ENCODE peak calls at places on chromosomes 13 and 19, in nine cellular contexts. U is fibroblast of lung; C is SK-N-SH; L is dorsolateral prefrontal cortex; N is CD8-positive, alpha-beta T cell; J is heart right ventricle; G is fibroblast of mammary gland; X is BJ; S is retinal pigment epithelial cell. E is an unnamed sample.

GRCh38 chr13:100235311-100235901 is 146.5 kb downstream of the PCCA start:
- DNase-seq in U (peak), C (peak), L (no peak), N (no peak), J (peak), G (peak), X (peak), S (peak), E (peak)

GRCh38 chr13:60689571-60689970 is 292.6 kb downstream of the TDRD3 start:
- DNase-seq in U (no peak), C (no peak), L (no peak), N (no peak), J (no peak), G (no peak), X (no peak), S (no peak), E (no peak)

GRCh38 chr19:32868206-32868950 is 1.2 kb downstream of the SLC7A9 start:
- DNase-seq in U (no peak), C (no peak), L (peak), N (no peak), J (no peak), G (no peak), X (no peak), S (no peak), E (no peak)

GRCh38 chr19:13588953-13589833 is 82.9 kb upstream of the CACNA1A start:
- DNase-seq in U (peak), C (peak), L (peak), N (peak), J (peak), G (peak), X (no peak), S (no peak), E (peak)

GRCh38 chr13:51148223-51148951 is 37.3 kb upstream of the C13orf42 start:
- DNase-seq in U (no peak), C (peak), L (no peak), N (no peak), J (no peak), G (no peak), X (no peak), S (no peak), E (no peak)

GRCh38 chr19:2546128-2547032 is 70.5 kb downstream of the GADD45B start:
- DNase-seq in U (peak), C (no peak), L (peak), N (no peak), J (peak), G (peak), X (no peak), S (no peak), E (no peak)

GRCh38 chr19:3593156-3593555 is 7.9 kb downstream of the GIPC3 start:
- DNase-seq in U (no peak), C (no peak), L (no peak), N (no peak), J (no peak), G (no peak), X (no peak), S (no peak), E (no peak)

GRCh38 chr13:102401755-102402154 is at the start of gene FGF14:
- DNase-seq in U (no peak), C (peak), L (no peak), N (no peak), J (no peak), G (no peak), X (no peak), S (no peak), E (no peak)

GRCh38 chr19:15913830-15914229 is 16.0 kb upstream of the CYP4F2 start:
- DNase-seq in U (no peak), C (no peak), L (no peak), N (no peak), J (no peak), G (no peak), X (no peak), S (no peak), E (no peak)

GRCh38 chr13:42305503-42305902 is 33.6 kb downstream of the AKAP11 start:
- DNase-seq in U (no peak), C (no peak), L (no peak), N (no peak), J (no peak), G (peak), X (no peak), S (no peak), E (peak)

GRCh38 chr19:38658462-38659306 is 11.2 kb downstream of the ACTN4 start:
- DNase-seq in U (peak), C (no peak), L (no peak), N (no peak), J (peak), G (peak), X (peak), S (peak), E (peak)

GRCh38 chr13:39417131-39417530 is 185.9 kb downstream of the LHFPL6 start:
- DNase-seq in U (no peak), C (peak), L (no peak), N (no peak), J (no peak), G (no peak), X (no peak), S (no peak), E (no peak)

GRCh38 chr19:11982526-11982925 is 17.7 kb downstream of the ZNF763 start:
- DNase-seq in U (no peak), C (no peak), L (no peak), N (no peak), J (no peak), G (peak), X (no peak), S (no peak), E (peak)

GRCh38 chr13:27182844-27183497 is 11.4 kb upstream of the USP12 start:
- DNase-seq in U (peak), C (no peak), L (no peak), N (no peak), J (peak), G (peak), X (peak), S (no peak), E (peak)

GRCh38 chr13:90105276-90105675 is 1242.2 kb upstream of the MIR17HG start:
- DNase-seq in U (peak), C (no peak), L (no peak), N (no peak), J (no peak), G (peak), X (peak), S (no peak), E (peak)

GRCh38 chr13:48397744-48398143 is 15.2 kb downstream of the LPAR6 start:
- DNase-seq in U (no peak), C (no peak), L (no peak), N (no peak), J (no peak), G (no peak), X (no peak), S (no peak), E (no peak)

GRCh38 chr13:26299168-26299788 is 45.3 kb downstream of the CDK8 start:
- DNase-seq in U (peak), C (no peak), L (no peak), N (no peak), J (no peak), G (peak), X (no peak), S (no peak), E (no peak)

GRCh38 chr19:12526542-12526941 is 24.7 kb downstream of the ZNF564 start:
- DNase-seq in U (no peak), C (no peak), L (no peak), N (no peak), J (no peak), G (no peak), X (no peak), S (no peak), E (no peak)

GRCh38 chr19:5624154-5624663 is 1.3 kb downstream of the SAFB start:
- DNase-seq in U (peak), C (peak), L (no peak), N (peak), J (peak), G (peak), X (no peak), S (peak), E (peak)

GRCh38 chr13:90565985-90566713 is 781.3 kb upstream of the MIR17HG start:
- DNase-seq in U (no peak), C (no peak), L (no peak), N (no peak), J (no peak), G (no peak), X (no peak), S (no peak), E (no peak)

GRCh38 chr19:13195678-13196077 is 45.5 kb downstream of the IER2 start:
- DNase-seq in U (no peak), C (no peak), L (no peak), N (peak), J (no peak), G (no peak), X (no peak), S (no peak), E (peak)

GRCh38 chr13:76222511-76222910 is 586.4 kb downstream of the LMO7 start:
- DNase-seq in U (peak), C (no peak), L (no peak), N (no peak), J (no peak), G (no peak), X (no peak), S (no peak), E (peak)

GRCh38 chr19:10979950-10980349 is 19.1 kb downstream of the SMARCA4 start:
- DNase-seq in U (no peak), C (no peak), L (no peak), N (no peak), J (no peak), G (no peak), X (no peak), S (no peak), E (no peak)

GRCh38 chr19:51375504-51376221 is 3.2 kb upstream of the NKG7 start:
- DNase-seq in U (no peak), C (no peak), L (no peak), N (no peak), J (no peak), G (no peak), X (no peak), S (no peak), E (no peak)

GRCh38 chr13:75339635-75340374 is 142.2 kb downstream of the TBC1D4 start:
- DNase-seq in U (no peak), C (no peak), L (no peak), N (no peak), J (no peak), G (no peak), X (no peak), S (no peak), E (no peak)

GRCh38 chr19:20162821-20163220 is 4.2 kb upstream of the ZNF486 start:
- DNase-seq in U (no peak), C (no peak), L (no peak), N (no peak), J (peak), G (no peak), X (no peak), S (no peak), E (no peak)

GRCh38 chr19:5314012-5314906 is 26.4 kb downstream of the PTPRS start:
- DNase-seq in U (no peak), C (no peak), L (no peak), N (no peak), J (no peak), G (peak), X (no peak), S (no peak), E (no peak)

GRCh38 chr19:42250249-42250665 is 4.7 kb downstream of the ERF start:
- DNase-seq in U (no peak), C (no peak), L (no peak), N (no peak), J (peak), G (no peak), X (no peak), S (no peak), E (no peak)

GRCh38 chr13:33662392-33662791 is 155.6 kb upstream of the RFC3 start:
- DNase-seq in U (no peak), C (no peak), L (no peak), N (no peak), J (no peak), G (no peak), X (no peak), S (no peak), E (no peak)

GRCh38 chr19:56253737-56254136 is 18.8 kb upstream of the EDDM13 start:
- DNase-seq in U (peak), C (peak), L (no peak), N (no peak), J (no peak), G (peak), X (no peak), S (peak), E (peak)

GRCh38 chr19:45676851-45677263 is 8.8 kb downstream of the GIPR start:
- DNase-seq in U (no peak), C (no peak), L (no peak), N (peak), J (no peak), G (no peak), X (no peak), S (no peak), E (no peak)

GRCh38 chr13:40377783-40378182 is 288.7 kb downstream of the FOXO1 start:
- DNase-seq in U (peak), C (no peak), L (no peak), N (no peak), J (no peak), G (peak), X (no peak), S (peak), E (no peak)

GRCh38 chr19:50497030-50497420 is 14.0 kb downstream of the JOSD2 start:
- DNase-seq in U (no peak), C (no peak), L (no peak), N (no peak), J (no peak), G (no peak), X (no peak), S (no peak), E (no peak)

GRCh38 chr13:46555722-46556121 is 2.8 kb downstream of the LRCH1 start:
- DNase-seq in U (no peak), C (no peak), L (no peak), N (no peak), J (no peak), G (no peak), X (no peak), S (no peak), E (no peak)
- H3K4me3 ChIP-seq in U (no peak), C (no peak), L (peak), N (no peak), J (peak), G (no peak), X (no peak), S (no peak), E (no peak)

GRCh38 chr19:48833977-48834376 is 2.3 kb downstream of the HSD17B14 start:
- DNase-seq in U (no peak), C (no peak), L (no peak), N (no peak), J (no peak), G (no peak), X (no peak), S (no peak), E (no peak)

GRCh38 chr19:48837081-48837524 is 812 bp upstream of the HSD17B14 start:
- DNase-seq in U (peak), C (peak), L (peak), N (peak), J (peak), G (peak), X (peak), S (peak), E (peak)

GRCh38 chr19:48837586-48838191 is 1.4 kb upstream of the HSD17B14 start:
- DNase-seq in U (no peak), C (no peak), L (no peak), N (no peak), J (no peak), G (no peak), X (no peak), S (no peak), E (no peak)

GRCh38 chr19:48835734-48836088 is 580 bp downstream of the HSD17B14 start:
- DNase-seq in U (peak), C (peak), L (peak), N (peak), J (peak), G (peak), X (peak), S (peak), E (peak)

DNA sequence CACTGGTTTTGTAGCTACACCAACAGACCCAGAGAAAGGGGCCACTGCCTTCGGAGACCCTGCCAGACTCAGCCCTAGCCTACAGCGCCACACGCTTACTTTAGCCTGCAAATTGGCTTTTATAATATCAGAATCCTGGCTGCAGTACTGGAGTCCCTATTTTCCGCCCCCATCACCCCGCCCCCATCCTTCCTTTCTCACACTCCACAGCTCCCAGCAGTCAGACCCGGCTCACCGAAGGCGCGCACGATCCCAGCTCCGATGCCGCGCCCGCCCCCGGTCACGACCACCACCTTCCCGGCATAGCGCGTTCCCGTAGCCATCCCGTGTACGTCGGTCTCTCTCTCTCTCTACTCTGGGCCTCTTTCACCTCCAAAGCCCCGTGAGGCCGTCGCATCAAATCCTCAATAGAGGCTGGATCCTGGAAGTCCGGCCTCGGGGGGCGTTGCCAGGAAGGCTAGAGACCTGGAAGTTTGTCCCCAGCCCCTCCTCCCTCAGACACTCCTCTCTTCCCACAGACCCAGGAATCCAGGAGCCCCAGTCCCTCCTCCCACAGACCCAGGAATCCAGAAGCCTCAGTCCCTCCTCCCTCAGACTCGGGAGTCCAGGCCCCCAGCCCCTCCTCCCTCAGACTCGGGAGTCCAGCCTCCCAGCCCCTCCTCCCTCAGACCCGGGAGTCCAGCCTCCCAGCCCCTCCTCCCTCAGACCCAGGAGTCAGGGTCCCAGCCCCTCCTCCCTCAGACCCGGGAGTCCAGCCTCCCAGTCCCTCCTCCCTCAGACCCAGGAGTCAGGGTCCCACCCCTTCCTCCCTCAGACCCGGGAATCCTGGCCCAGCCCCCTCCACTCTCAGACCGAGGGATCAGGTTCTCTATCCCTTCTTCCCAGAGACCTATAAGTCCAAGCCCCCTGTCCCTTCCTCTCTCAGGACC is at the start of gene HSD17B14:
- DNase-seq in U (peak), C (peak), L (no peak), N (no peak), J (peak), G (peak), X (no peak), S (no peak), E (no peak)
- TF ChIP-seq CTCF in U (no peak), C (no peak), L (peak), N (no peak), J (peak), G (no peak), X (no peak), S (no peak), E (no peak)

GRCh38 chr19:40705950-40706619 is 10.6 kb downstream of the COQ8B start:
- DNase-seq in U (no peak), C (no peak), L (no peak), N (no peak), J (no peak), G (no peak), X (no peak), S (no peak), E (no peak)
- H3K4me3 ChIP-seq in U (no peak), C (no peak), L (no peak), N (no peak), J (no peak), G (no peak), X (no peak), S (no peak), E (no peak)

DNA sequence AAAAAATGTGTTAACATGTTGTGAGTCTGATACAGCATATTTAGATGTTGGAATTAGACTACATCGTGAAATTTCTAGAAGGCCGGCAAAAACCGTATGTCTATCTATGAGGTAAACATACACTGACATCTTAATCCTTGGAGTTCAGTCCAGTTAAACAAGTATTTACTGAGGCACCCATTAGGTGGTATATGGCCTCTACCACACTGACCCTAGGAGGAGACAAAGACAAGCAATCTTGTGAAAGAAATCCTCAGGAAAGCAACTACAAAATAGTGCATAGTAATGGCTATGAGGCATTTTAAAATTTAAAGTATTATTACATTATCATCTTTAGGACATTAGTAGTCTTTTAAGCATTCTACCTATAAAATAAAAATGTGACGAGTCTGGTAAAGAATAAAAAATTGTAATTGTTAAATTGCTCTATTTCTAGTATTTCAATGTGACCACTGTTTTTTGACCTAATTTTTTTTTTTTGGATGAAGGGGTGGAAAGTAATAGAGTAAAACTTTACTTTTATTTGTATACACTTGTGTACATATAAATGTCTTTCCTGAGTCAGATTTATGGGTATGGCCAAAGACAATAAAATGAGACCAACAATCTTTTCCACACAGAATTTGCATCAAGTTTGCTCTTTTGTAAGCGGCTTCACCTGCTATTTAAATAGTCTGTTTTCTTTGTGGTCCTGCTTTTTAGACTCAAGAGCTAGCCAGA is 50.5 kb downstream of the KATNAL1 start:
- DNase-seq in U (no peak), C (no peak), L (no peak), N (no peak), J (no peak), G (peak), X (no peak), S (no peak), E (no peak)
- TF ChIP-seq CTCF in U (no peak), C (peak), L (peak), N (no peak), J (peak), G (peak), X (peak), S (no peak), E (no peak)

GRCh38 chr19:1290699-1291651 is 5.3 kb downstream of the EFNA2 start:
- DNase-seq in U (no peak), C (no peak), L (no peak), N (no peak), J (no peak), G (no peak), X (no peak), S (no peak), E (no peak)
- H3K4me3 ChIP-seq in U (no peak), C (no peak), L (no peak), N (no peak), J (no peak), G (no peak), X (no peak), S (no peak), E (no peak)